ENCODE peak calls at places on chromosome 18, in ten cellular contexts. One of them, this sample, is unnamed.

GRCh38 chr18:36403896-36404824 is 106.6 kb downstream of the FHOD3 start:
- DNase-seq in left lung: no peak
- DNase-seq in transverse colon: no peak
- DNase-seq in fibroblast of lung: no peak
- DNase-seq in gastrocnemius medialis: no peak
- DNase-seq in tibial artery: no peak
- DNase-seq in heart right ventricle: no peak
- DNase-seq in naive thymus-derived CD4-positive, alpha-beta T cell: no peak
- DNase-seq in adrenal gland: no peak
- DNase-seq in tibial nerve: no peak
- DNase-seq in this sample: no peak

GRCh38 chr18:24567199-24567598 is 106.8 kb downstream of the HRH4 start:
- DNase-seq in naive thymus-derived CD4-positive, alpha-beta T cell: no peak
- DNase-seq in fibroblast of lung: no peak
- DNase-seq in heart right ventricle: no peak
- DNase-seq in gastrocnemius medialis: no peak
- DNase-seq in tibial nerve: no peak
- DNase-seq in tibial artery: no peak
- DNase-seq in transverse colon: no peak
- DNase-seq in left lung: no peak
- DNase-seq in adrenal gland: no peak
- DNase-seq in this sample: no peak

GRCh38 chr18:64720781-64721464 is 572.0 kb upstream of the LINC00305 start:
- DNase-seq in heart right ventricle: no peak
- DNase-seq in fibroblast of lung: no peak
- DNase-seq in gastrocnemius medialis: no peak
- DNase-seq in tibial artery: no peak
- DNase-seq in transverse colon: peak; percentile 46
- DNase-seq in left lung: no peak
- DNase-seq in naive thymus-derived CD4-positive, alpha-beta T cell: no peak
- DNase-seq in tibial nerve: no peak
- DNase-seq in adrenal gland: no peak
- DNase-seq in this sample: no peak

GRCh38 chr18:74533666-74534065 is 634 bp upstream of the CNDP1 start:
- DNase-seq in left lung: no peak
- DNase-seq in fibroblast of lung: no peak
- DNase-seq in naive thymus-derived CD4-positive, alpha-beta T cell: no peak
- DNase-seq in adrenal gland: peak; percentile 9
- DNase-seq in tibial artery: no peak
- DNase-seq in transverse colon: no peak
- DNase-seq in heart right ventricle: no peak
- DNase-seq in tibial nerve: no peak
- DNase-seq in gastrocnemius medialis: no peak
- DNase-seq in this sample: no peak

GRCh38 chr18:48781041-48781989 is 169.4 kb downstream of the SMAD7 start:
- DNase-seq in tibial nerve: peak; percentile 58
- DNase-seq in tibial artery: peak; percentile 92
- DNase-seq in left lung: peak; percentile 91
- DNase-seq in fibroblast of lung: peak; percentile 47
- DNase-seq in gastrocnemius medialis: peak; percentile 69
- DNase-seq in naive thymus-derived CD4-positive, alpha-beta T cell: no peak
- DNase-seq in transverse colon: peak; percentile 54
- DNase-seq in heart right ventricle: peak; percentile 95
- DNase-seq in adrenal gland: peak; percentile 94
- DNase-seq in this sample: no peak

GRCh38 chr18:12423820-12424219 is 16.1 kb downstream of the PRELID3A start:
- DNase-seq in left lung: no peak
- DNase-seq in tibial artery: no peak
- DNase-seq in heart right ventricle: no peak
- DNase-seq in gastrocnemius medialis: no peak
- DNase-seq in naive thymus-derived CD4-positive, alpha-beta T cell: no peak
- DNase-seq in fibroblast of lung: no peak
- DNase-seq in tibial nerve: no peak
- DNase-seq in transverse colon: no peak
- DNase-seq in adrenal gland: no peak
- DNase-seq in this sample: no peak

GRCh38 chr18:48022531-48023330 is 92.3 kb upstream of the SMAD2 start:
- DNase-seq in transverse colon: no peak
- DNase-seq in tibial nerve: no peak
- DNase-seq in adrenal gland: peak; percentile 62
- DNase-seq in tibial artery: no peak
- DNase-seq in left lung: no peak
- DNase-seq in heart right ventricle: peak; percentile 41
- DNase-seq in naive thymus-derived CD4-positive, alpha-beta T cell: peak; percentile 41
- DNase-seq in gastrocnemius medialis: no peak
- DNase-seq in fibroblast of lung: peak; percentile 66
- DNase-seq in this sample: peak; percentile 72

GRCh38 chr18:57727952-57728807 is 74.9 kb downstream of the ATP8B1 start:
- DNase-seq in adrenal gland: no peak
- DNase-seq in transverse colon: no peak
- DNase-seq in gastrocnemius medialis: no peak
- DNase-seq in heart right ventricle: no peak
- DNase-seq in left lung: no peak
- DNase-seq in naive thymus-derived CD4-positive, alpha-beta T cell: no peak
- DNase-seq in fibroblast of lung: peak; percentile 43
- DNase-seq in tibial artery: no peak
- DNase-seq in tibial nerve: no peak
- DNase-seq in this sample: no peak

GRCh38 chr18:35502062-35502461 is 4.3 kb upstream of the INO80C start:
- DNase-seq in tibial nerve: no peak
- DNase-seq in transverse colon: no peak
- DNase-seq in naive thymus-derived CD4-positive, alpha-beta T cell: no peak
- DNase-seq in fibroblast of lung: no peak
- DNase-seq in left lung: no peak
- DNase-seq in heart right ventricle: no peak
- DNase-seq in adrenal gland: no peak
- DNase-seq in tibial artery: no peak
- DNase-seq in gastrocnemius medialis: no peak
- DNase-seq in this sample: no peak

GRCh38 chr18:61551586-61551985 is 218.4 kb downstream of the CDH20 start:
- DNase-seq in gastrocnemius medialis: no peak
- DNase-seq in heart right ventricle: peak; percentile 77
- DNase-seq in left lung: no peak
- DNase-seq in fibroblast of lung: peak; percentile 90
- DNase-seq in adrenal gland: peak; percentile 65
- DNase-seq in tibial artery: no peak
- DNase-seq in naive thymus-derived CD4-positive, alpha-beta T cell: peak; percentile 8
- DNase-seq in tibial nerve: no peak
- DNase-seq in transverse colon: peak; percentile 20
- DNase-seq in this sample: peak; percentile 86

GRCh38 chr18:73950116-73950705 is 197.4 kb downstream of the FBXO15 start:
- DNase-seq in tibial artery: no peak
- DNase-seq in heart right ventricle: no peak
- DNase-seq in transverse colon: no peak
- DNase-seq in naive thymus-derived CD4-positive, alpha-beta T cell: no peak
- DNase-seq in adrenal gland: no peak
- DNase-seq in tibial nerve: no peak
- DNase-seq in fibroblast of lung: no peak
- DNase-seq in gastrocnemius medialis: no peak
- DNase-seq in left lung: no peak
- DNase-seq in this sample: no peak

GRCh38 chr18:23689616-23690504 is 607 bp downstream of the LAMA3 start:
- DNase-seq in tibial nerve: no peak
- DNase-seq in left lung: peak; percentile 83
- DNase-seq in tibial artery: no peak
- DNase-seq in fibroblast of lung: no peak
- DNase-seq in gastrocnemius medialis: no peak
- DNase-seq in naive thymus-derived CD4-positive, alpha-beta T cell: peak; percentile 13
- DNase-seq in transverse colon: no peak
- DNase-seq in adrenal gland: no peak
- DNase-seq in heart right ventricle: no peak
- DNase-seq in this sample: no peak

GRCh38 chr18:74299162-74299561 is 7.4 kb upstream of the CYB5A start:
- DNase-seq in tibial artery: no peak
- DNase-seq in left lung: no peak
- DNase-seq in gastrocnemius medialis: no peak
- DNase-seq in adrenal gland: no peak
- DNase-seq in heart right ventricle: no peak
- DNase-seq in fibroblast of lung: no peak
- DNase-seq in transverse colon: no peak
- DNase-seq in naive thymus-derived CD4-positive, alpha-beta T cell: no peak
- DNase-seq in tibial nerve: no peak
- DNase-seq in this sample: no peak

GRCh38 chr18:76480913-76481312 is 14.1 kb downstream of the ZNF516 start:
- DNase-seq in heart right ventricle: no peak
- DNase-seq in adrenal gland: no peak
- DNase-seq in tibial nerve: no peak
- DNase-seq in transverse colon: no peak
- DNase-seq in fibroblast of lung: no peak
- DNase-seq in gastrocnemius medialis: no peak
- DNase-seq in naive thymus-derived CD4-positive, alpha-beta T cell: no peak
- DNase-seq in tibial artery: no peak
- DNase-seq in left lung: no peak
- DNase-seq in this sample: no peak

GRCh38 chr18:67104700-67105284 is 411.7 kb downstream of the DSEL start:
- DNase-seq in tibial nerve: peak; percentile 47
- DNase-seq in tibial artery: peak; percentile 61
- DNase-seq in gastrocnemius medialis: peak; percentile 25
- DNase-seq in adrenal gland: peak; percentile 91
- DNase-seq in fibroblast of lung: peak; percentile 80
- DNase-seq in transverse colon: peak; percentile 49
- DNase-seq in naive thymus-derived CD4-positive, alpha-beta T cell: no peak
- DNase-seq in heart right ventricle: peak; percentile 23
- DNase-seq in left lung: no peak
- DNase-seq in this sample: peak; percentile 8

GRCh38 chr18:33132657-33133056 is 307.9 kb downstream of the CCDC178 start:
- DNase-seq in naive thymus-derived CD4-positive, alpha-beta T cell: no peak
- DNase-seq in heart right ventricle: no peak
- DNase-seq in adrenal gland: no peak
- DNase-seq in fibroblast of lung: no peak
- DNase-seq in tibial nerve: no peak
- DNase-seq in left lung: no peak
- DNase-seq in transverse colon: no peak
- DNase-seq in tibial artery: no peak
- DNase-seq in gastrocnemius medialis: no peak
- DNase-seq in this sample: no peak

GRCh38 chr18:79644666-79645057 is 34.9 kb upstream of the CTDP1 start:
- DNase-seq in fibroblast of lung: peak; percentile 56
- DNase-seq in left lung: no peak
- DNase-seq in naive thymus-derived CD4-positive, alpha-beta T cell: no peak
- DNase-seq in adrenal gland: no peak
- DNase-seq in tibial nerve: no peak
- DNase-seq in transverse colon: no peak
- DNase-seq in tibial artery: no peak
- DNase-seq in heart right ventricle: no peak
- DNase-seq in gastrocnemius medialis: no peak
- DNase-seq in this sample: no peak

GRCh38 chr18:76274470-76275289 is 220.4 kb downstream of the ZNF516 start:
- DNase-seq in left lung: no peak
- DNase-seq in transverse colon: no peak
- DNase-seq in tibial nerve: no peak
- DNase-seq in adrenal gland: peak; percentile 74
- DNase-seq in fibroblast of lung: no peak
- DNase-seq in heart right ventricle: no peak
- DNase-seq in naive thymus-derived CD4-positive, alpha-beta T cell: no peak
- DNase-seq in tibial artery: no peak
- DNase-seq in gastrocnemius medialis: no peak
- DNase-seq in this sample: no peak

GRCh38 chr18:56402872-56403516 is 235.4 kb downstream of the TXNL1 start:
- DNase-seq in tibial nerve: no peak
- DNase-seq in fibroblast of lung: peak; percentile 86
- DNase-seq in naive thymus-derived CD4-positive, alpha-beta T cell: no peak
- DNase-seq in heart right ventricle: no peak
- DNase-seq in tibial artery: no peak
- DNase-seq in left lung: no peak
- DNase-seq in adrenal gland: no peak
- DNase-seq in transverse colon: no peak
- DNase-seq in gastrocnemius medialis: peak; percentile 21
- DNase-seq in this sample: peak; percentile 72
- H3K27ac ChIP-seq in tibial nerve: peak overlapping the region; percentile 45
- H3K27ac ChIP-seq in fibroblast of lung: peak overlapping the region; percentile 7
- H3K27ac ChIP-seq in naive thymus-derived CD4-positive, alpha-beta T cell: no peak overlapping the region
- H3K27ac ChIP-seq in heart right ventricle: peak overlapping the region; percentile 49
- H3K27ac ChIP-seq in tibial artery: peak overlapping the region; percentile 5
- H3K27ac ChIP-seq in left lung: no peak overlapping the region
- H3K27ac ChIP-seq in adrenal gland: no peak overlapping the region
- H3K27ac ChIP-seq in transverse colon: no peak overlapping the region
- H3K27ac ChIP-seq in gastrocnemius medialis: no peak overlapping the region
- H3K27ac ChIP-seq in this sample: peak overlapping the region; percentile 89

GRCh38 chr18:27964811-27965210 is 212.1 kb downstream of the CDH2 start:
- DNase-seq in left lung: no peak
- DNase-seq in transverse colon: no peak
- DNase-seq in gastrocnemius medialis: no peak
- DNase-seq in adrenal gland: no peak
- DNase-seq in tibial nerve: no peak
- DNase-seq in fibroblast of lung: no peak
- DNase-seq in tibial artery: no peak
- DNase-seq in naive thymus-derived CD4-positive, alpha-beta T cell: no peak
- DNase-seq in heart right ventricle: no peak
- DNase-seq in this sample: peak; percentile 39

GRCh38 chr18:27954226-27954625 is 222.7 kb downstream of the CDH2 start:
- DNase-seq in gastrocnemius medialis: no peak
- DNase-seq in naive thymus-derived CD4-positive, alpha-beta T cell: no peak
- DNase-seq in left lung: no peak
- DNase-seq in adrenal gland: no peak
- DNase-seq in heart right ventricle: no peak
- DNase-seq in transverse colon: no peak
- DNase-seq in tibial nerve: no peak
- DNase-seq in tibial artery: no peak
- DNase-seq in fibroblast of lung: peak; percentile 86
- DNase-seq in this sample: no peak

GRCh38 chr18:27956001-27956400 is 220.9 kb downstream of the CDH2 start:
- DNase-seq in fibroblast of lung: no peak
- DNase-seq in tibial artery: no peak
- DNase-seq in gastrocnemius medialis: no peak
- DNase-seq in transverse colon: no peak
- DNase-seq in naive thymus-derived CD4-positive, alpha-beta T cell: no peak
- DNase-seq in adrenal gland: no peak
- DNase-seq in tibial nerve: no peak
- DNase-seq in left lung: no peak
- DNase-seq in heart right ventricle: no peak
- DNase-seq in this sample: no peak

GRCh38 chr18:27959101-27959500 is 217.8 kb downstream of the CDH2 start:
- DNase-seq in tibial nerve: no peak
- DNase-seq in left lung: no peak
- DNase-seq in naive thymus-derived CD4-positive, alpha-beta T cell: no peak
- DNase-seq in tibial artery: no peak
- DNase-seq in transverse colon: no peak
- DNase-seq in heart right ventricle: no peak
- DNase-seq in adrenal gland: no peak
- DNase-seq in fibroblast of lung: peak; percentile 36
- DNase-seq in gastrocnemius medialis: no peak
- DNase-seq in this sample: no peak
- H3K36me3 ChIP-seq in tibial nerve: no peaks in the 10 kb centered on the region
- H3K36me3 ChIP-seq in left lung: no peaks in the 10 kb centered on the region
- H3K36me3 ChIP-seq in naive thymus-derived CD4-positive, alpha-beta T cell: no peaks in the 10 kb centered on the region
- H3K36me3 ChIP-seq in tibial artery: no peaks in the 10 kb centered on the region
- H3K36me3 ChIP-seq in transverse colon: no peaks in the 10 kb centered on the region
- H3K36me3 ChIP-seq in heart right ventricle: no peaks in the 10 kb centered on the region
- H3K36me3 ChIP-seq in adrenal gland: no peaks in the 10 kb centered on the region
- H3K36me3 ChIP-seq in fibroblast of lung: no peaks in the 10 kb centered on the region
- H3K36me3 ChIP-seq in gastrocnemius medialis: no peaks in the 10 kb centered on the region
- H3K36me3 ChIP-seq in this sample: peaks cover 11% of the 10 kb centered on the region

GRCh38 chr18:2569338-2570207 is 1.7 kb downstream of the METTL4 start:
- DNase-seq in fibroblast of lung: no peak
- DNase-seq in tibial nerve: no peak
- DNase-seq in gastrocnemius medialis: no peak
- DNase-seq in heart right ventricle: no peak
- DNase-seq in left lung: no peak
- DNase-seq in adrenal gland: no peak
- DNase-seq in transverse colon: no peak
- DNase-seq in tibial artery: no peak
- DNase-seq in naive thymus-derived CD4-positive, alpha-beta T cell: no peak
- DNase-seq in this sample: no peak
- H3K4me3 ChIP-seq in fibroblast of lung: peak overlapping the region; percentile 86
- H3K4me3 ChIP-seq in tibial nerve: no peak overlapping the region
- H3K4me3 ChIP-seq in gastrocnemius medialis: no peak overlapping the region
- H3K4me3 ChIP-seq in heart right ventricle: no peak overlapping the region
- H3K4me3 ChIP-seq in left lung: peak overlapping the region; percentile 58
- H3K4me3 ChIP-seq in adrenal gland: no peak overlapping the region
- H3K4me3 ChIP-seq in transverse colon: no peak overlapping the region
- H3K4me3 ChIP-seq in tibial artery: peak overlapping the region; percentile 75
- H3K4me3 ChIP-seq in naive thymus-derived CD4-positive, alpha-beta T cell: peak overlapping the region; percentile 17
- H3K4me3 ChIP-seq in this sample: no peak overlapping the region

GRCh38 chr18:9483526-9483925 is 8.2 kb downstream of the RALBP1 start:
- DNase-seq in tibial artery: no peak
- DNase-seq in left lung: no peak
- DNase-seq in gastrocnemius medialis: no peak
- DNase-seq in adrenal gland: no peak
- DNase-seq in naive thymus-derived CD4-positive, alpha-beta T cell: no peak
- DNase-seq in transverse colon: no peak
- DNase-seq in heart right ventricle: no peak
- DNase-seq in fibroblast of lung: no peak
- DNase-seq in tibial nerve: no peak
- DNase-seq in this sample: no peak
- H3K27ac ChIP-seq in tibial artery: no peak overlapping the region
- H3K27ac ChIP-seq in left lung: no peak overlapping the region
- H3K27ac ChIP-seq in gastrocnemius medialis: no peak overlapping the region
- H3K27ac ChIP-seq in adrenal gland: no peak overlapping the region
- H3K27ac ChIP-seq in naive thymus-derived CD4-positive, alpha-beta T cell: no peak overlapping the region
- H3K27ac ChIP-seq in transverse colon: no peak overlapping the region
- H3K27ac ChIP-seq in heart right ventricle: no peak overlapping the region
- H3K27ac ChIP-seq in fibroblast of lung: no peak overlapping the region
- H3K27ac ChIP-seq in tibial nerve: no peak overlapping the region
- H3K27ac ChIP-seq in this sample: no peak overlapping the region